ENCODE peak calls at places on chromosomes 7 and 10, in ten cellular contexts. One of them, this sample, is unnamed.
A peak's percentile ranks its signal among the peaks of the same experiment; 100 is the strongest.

GRCh38 chr7:72751978-72752377 is 76.0 kb downstream of the TYW1B start:
- DNase-seq in RCC 7860: no peak
- DNase-seq in COR-L47: no peak
- DNase-seq in GM13977: no peak
- DNase-seq in T-cell: no peak
- DNase-seq in GM20000: no peak
- DNase-seq in left ventricle myocardium superior: no peak
- DNase-seq in stimulated activated CD4-positive, alpha-beta T cell treated with anti-CD3 and anti-CD28 coated beads, Interleukin-4, amount 100 ng/mL, for 24 hours: no peak
- DNase-seq in activated naive CD8-positive, alpha-beta T cell treated with anti-CD3 and anti-CD28 coated beads for 36 hours: no peak
- DNase-seq in C1 segment of cervical spinal cord: peak; percentile 4
- DNase-seq in this sample: no peak

GRCh38 chr7:132154248-132154647 is 422.0 kb downstream of the PLXNA4 start:
- DNase-seq in left ventricle myocardium superior: no peak
- DNase-seq in COR-L47: no peak
- DNase-seq in GM20000: no peak
- DNase-seq in stimulated activated CD4-positive, alpha-beta T cell treated with anti-CD3 and anti-CD28 coated beads, Interleukin-4, amount 100 ng/mL, for 24 hours: no peak
- DNase-seq in GM13977: no peak
- DNase-seq in activated naive CD8-positive, alpha-beta T cell treated with anti-CD3 and anti-CD28 coated beads for 36 hours: no peak
- DNase-seq in T-cell: no peak
- DNase-seq in C1 segment of cervical spinal cord: no peak
- DNase-seq in RCC 7860: no peak
- DNase-seq in this sample: no peak

GRCh38 chr7:128827971-128828711 is 2.1 kb upstream of the FLNC start:
- DNase-seq in C1 segment of cervical spinal cord: no peak
- DNase-seq in RCC 7860: peak; percentile 88
- DNase-seq in GM20000: no peak
- DNase-seq in GM13977: no peak
- DNase-seq in T-cell: no peak
- DNase-seq in COR-L47: no peak
- DNase-seq in left ventricle myocardium superior: peak; percentile 81
- DNase-seq in stimulated activated CD4-positive, alpha-beta T cell treated with anti-CD3 and anti-CD28 coated beads, Interleukin-4, amount 100 ng/mL, for 24 hours: no peak
- DNase-seq in activated naive CD8-positive, alpha-beta T cell treated with anti-CD3 and anti-CD28 coated beads for 36 hours: no peak
- DNase-seq in this sample: no peak

GRCh38 chr10:3763035-3763456 is 22.0 kb downstream of the KLF6 start:
- DNase-seq in COR-L47: no peak
- DNase-seq in RCC 7860: peak; percentile 90
- DNase-seq in left ventricle myocardium superior: no peak
- DNase-seq in GM13977: no peak
- DNase-seq in stimulated activated CD4-positive, alpha-beta T cell treated with anti-CD3 and anti-CD28 coated beads, Interleukin-4, amount 100 ng/mL, for 24 hours: no peak
- DNase-seq in GM20000: no peak
- DNase-seq in activated naive CD8-positive, alpha-beta T cell treated with anti-CD3 and anti-CD28 coated beads for 36 hours: no peak
- DNase-seq in T-cell: no peak
- DNase-seq in C1 segment of cervical spinal cord: no peak
- DNase-seq in this sample: no peak

GRCh38 chr10:30063098-30063497 is 3.7 kb upstream of the JCAD start:
- DNase-seq in COR-L47: no peak
- DNase-seq in T-cell: no peak
- DNase-seq in RCC 7860: peak; percentile 88
- DNase-seq in C1 segment of cervical spinal cord: no peak
- DNase-seq in left ventricle myocardium superior: no peak
- DNase-seq in GM13977: no peak
- DNase-seq in GM20000: no peak
- DNase-seq in activated naive CD8-positive, alpha-beta T cell treated with anti-CD3 and anti-CD28 coated beads for 36 hours: no peak
- DNase-seq in stimulated activated CD4-positive, alpha-beta T cell treated with anti-CD3 and anti-CD28 coated beads, Interleukin-4, amount 100 ng/mL, for 24 hours: no peak
- DNase-seq in this sample: no peak

GRCh38 chr7:101163281-101164070 is 1.9 kb downstream of the VGF start:
- DNase-seq in GM13977: no peak
- DNase-seq in activated naive CD8-positive, alpha-beta T cell treated with anti-CD3 and anti-CD28 coated beads for 36 hours: no peak
- DNase-seq in C1 segment of cervical spinal cord: no peak
- DNase-seq in COR-L47: peak; percentile 77
- DNase-seq in left ventricle myocardium superior: peak; percentile 39
- DNase-seq in RCC 7860: peak; percentile 63
- DNase-seq in GM20000: peak; percentile 75
- DNase-seq in stimulated activated CD4-positive, alpha-beta T cell treated with anti-CD3 and anti-CD28 coated beads, Interleukin-4, amount 100 ng/mL, for 24 hours: no peak
- DNase-seq in T-cell: no peak
- DNase-seq in this sample: peak; percentile 56

GRCh38 chr7:52507546-52507945 is 527.9 kb upstream of the POM121L12 start:
- DNase-seq in GM20000: no peak
- DNase-seq in stimulated activated CD4-positive, alpha-beta T cell treated with anti-CD3 and anti-CD28 coated beads, Interleukin-4, amount 100 ng/mL, for 24 hours: no peak
- DNase-seq in COR-L47: no peak
- DNase-seq in left ventricle myocardium superior: no peak
- DNase-seq in activated naive CD8-positive, alpha-beta T cell treated with anti-CD3 and anti-CD28 coated beads for 36 hours: no peak
- DNase-seq in RCC 7860: no peak
- DNase-seq in GM13977: no peak
- DNase-seq in T-cell: no peak
- DNase-seq in C1 segment of cervical spinal cord: no peak
- DNase-seq in this sample: no peak

GRCh38 chr7:90530263-90530662 is 60.8 kb downstream of the PTTG1IP2 start:
- DNase-seq in stimulated activated CD4-positive, alpha-beta T cell treated with anti-CD3 and anti-CD28 coated beads, Interleukin-4, amount 100 ng/mL, for 24 hours: no peak
- DNase-seq in COR-L47: no peak
- DNase-seq in GM13977: no peak
- DNase-seq in C1 segment of cervical spinal cord: no peak
- DNase-seq in T-cell: no peak
- DNase-seq in activated naive CD8-positive, alpha-beta T cell treated with anti-CD3 and anti-CD28 coated beads for 36 hours: no peak
- DNase-seq in left ventricle myocardium superior: no peak
- DNase-seq in RCC 7860: no peak
- DNase-seq in GM20000: no peak
- DNase-seq in this sample: no peak

GRCh38 chr7:29764227-29764626 is 42.1 kb upstream of the WIPF3 start:
- DNase-seq in activated naive CD8-positive, alpha-beta T cell treated with anti-CD3 and anti-CD28 coated beads for 36 hours: no peak
- DNase-seq in RCC 7860: no peak
- DNase-seq in stimulated activated CD4-positive, alpha-beta T cell treated with anti-CD3 and anti-CD28 coated beads, Interleukin-4, amount 100 ng/mL, for 24 hours: no peak
- DNase-seq in left ventricle myocardium superior: no peak
- DNase-seq in GM20000: no peak
- DNase-seq in GM13977: no peak
- DNase-seq in T-cell: no peak
- DNase-seq in C1 segment of cervical spinal cord: no peak
- DNase-seq in COR-L47: peak; percentile 27
- DNase-seq in this sample: no peak

GRCh38 chr7:95824586-95824985 is 52.2 kb downstream of the DYNC1I1 start:
- DNase-seq in GM20000: no peak
- DNase-seq in COR-L47: no peak
- DNase-seq in stimulated activated CD4-positive, alpha-beta T cell treated with anti-CD3 and anti-CD28 coated beads, Interleukin-4, amount 100 ng/mL, for 24 hours: no peak
- DNase-seq in GM13977: no peak
- DNase-seq in left ventricle myocardium superior: no peak
- DNase-seq in T-cell: no peak
- DNase-seq in C1 segment of cervical spinal cord: no peak
- DNase-seq in RCC 7860: no peak
- DNase-seq in activated naive CD8-positive, alpha-beta T cell treated with anti-CD3 and anti-CD28 coated beads for 36 hours: no peak
- DNase-seq in this sample: no peak

GRCh38 chr7:41098846-41099245 is 604.0 kb downstream of the INHBA start:
- DNase-seq in activated naive CD8-positive, alpha-beta T cell treated with anti-CD3 and anti-CD28 coated beads for 36 hours: no peak
- DNase-seq in COR-L47: no peak
- DNase-seq in C1 segment of cervical spinal cord: no peak
- DNase-seq in GM13977: no peak
- DNase-seq in left ventricle myocardium superior: no peak
- DNase-seq in stimulated activated CD4-positive, alpha-beta T cell treated with anti-CD3 and anti-CD28 coated beads, Interleukin-4, amount 100 ng/mL, for 24 hours: no peak
- DNase-seq in RCC 7860: no peak
- DNase-seq in GM20000: no peak
- DNase-seq in T-cell: no peak
- DNase-seq in this sample: no peak

GRCh38 chr10:89398003-89398749 is 5.8 kb downstream of the IFIT1 start:
- DNase-seq in RCC 7860: no peak
- DNase-seq in T-cell: no peak
- DNase-seq in COR-L47: no peak
- DNase-seq in activated naive CD8-positive, alpha-beta T cell treated with anti-CD3 and anti-CD28 coated beads for 36 hours: no peak
- DNase-seq in stimulated activated CD4-positive, alpha-beta T cell treated with anti-CD3 and anti-CD28 coated beads, Interleukin-4, amount 100 ng/mL, for 24 hours: no peak
- DNase-seq in C1 segment of cervical spinal cord: no peak
- DNase-seq in left ventricle myocardium superior: no peak
- DNase-seq in GM20000: no peak
- DNase-seq in GM13977: no peak
- DNase-seq in this sample: no peak

GRCh38 chr10:112805701-112806100 is 144.3 kb upstream of the TCF7L2 start:
- DNase-seq in stimulated activated CD4-positive, alpha-beta T cell treated with anti-CD3 and anti-CD28 coated beads, Interleukin-4, amount 100 ng/mL, for 24 hours: no peak
- DNase-seq in C1 segment of cervical spinal cord: no peak
- DNase-seq in COR-L47: no peak
- DNase-seq in GM13977: no peak
- DNase-seq in activated naive CD8-positive, alpha-beta T cell treated with anti-CD3 and anti-CD28 coated beads for 36 hours: no peak
- DNase-seq in T-cell: no peak
- DNase-seq in GM20000: no peak
- DNase-seq in left ventricle myocardium superior: no peak
- DNase-seq in RCC 7860: no peak
- DNase-seq in this sample: no peak

GRCh38 chr10:88999629-89000028 is 9.0 kb downstream of the FAS start:
- DNase-seq in activated naive CD8-positive, alpha-beta T cell treated with anti-CD3 and anti-CD28 coated beads for 36 hours: no peak
- DNase-seq in COR-L47: no peak
- DNase-seq in RCC 7860: no peak
- DNase-seq in GM13977: no peak
- DNase-seq in stimulated activated CD4-positive, alpha-beta T cell treated with anti-CD3 and anti-CD28 coated beads, Interleukin-4, amount 100 ng/mL, for 24 hours: no peak
- DNase-seq in C1 segment of cervical spinal cord: no peak
- DNase-seq in GM20000: no peak
- DNase-seq in left ventricle myocardium superior: no peak
- DNase-seq in T-cell: no peak
- DNase-seq in this sample: no peak

GRCh38 chr10:110725809-110726641 is 81.9 kb downstream of the RBM20 start:
- DNase-seq in left ventricle myocardium superior: no peak
- DNase-seq in COR-L47: no peak
- DNase-seq in GM13977: no peak
- DNase-seq in activated naive CD8-positive, alpha-beta T cell treated with anti-CD3 and anti-CD28 coated beads for 36 hours: no peak
- DNase-seq in stimulated activated CD4-positive, alpha-beta T cell treated with anti-CD3 and anti-CD28 coated beads, Interleukin-4, amount 100 ng/mL, for 24 hours: no peak
- DNase-seq in T-cell: no peak
- DNase-seq in C1 segment of cervical spinal cord: no peak
- DNase-seq in GM20000: no peak
- DNase-seq in RCC 7860: no peak
- DNase-seq in this sample: no peak

GRCh38 chr7:25820432-25821040 is 331.5 kb upstream of the NFE2L3 start:
- DNase-seq in activated naive CD8-positive, alpha-beta T cell treated with anti-CD3 and anti-CD28 coated beads for 36 hours: no peak
- DNase-seq in RCC 7860: no peak
- DNase-seq in GM13977: peak; percentile 9
- DNase-seq in COR-L47: no peak
- DNase-seq in T-cell: no peak
- DNase-seq in C1 segment of cervical spinal cord: no peak
- DNase-seq in GM20000: no peak
- DNase-seq in stimulated activated CD4-positive, alpha-beta T cell treated with anti-CD3 and anti-CD28 coated beads, Interleukin-4, amount 100 ng/mL, for 24 hours: no peak
- DNase-seq in left ventricle myocardium superior: no peak
- DNase-seq in this sample: no peak

GRCh38 chr10:130901311-130902165 is 410.0 kb downstream of the TCERG1L start:
- DNase-seq in stimulated activated CD4-positive, alpha-beta T cell treated with anti-CD3 and anti-CD28 coated beads, Interleukin-4, amount 100 ng/mL, for 24 hours: no peak
- DNase-seq in COR-L47: no peak
- DNase-seq in left ventricle myocardium superior: no peak
- DNase-seq in RCC 7860: no peak
- DNase-seq in activated naive CD8-positive, alpha-beta T cell treated with anti-CD3 and anti-CD28 coated beads for 36 hours: no peak
- DNase-seq in GM20000: no peak
- DNase-seq in T-cell: no peak
- DNase-seq in C1 segment of cervical spinal cord: no peak
- DNase-seq in GM13977: no peak
- DNase-seq in this sample: no peak

GRCh38 chr7:155352076-155352752 is 54.5 kb downstream of the INSIG1 start:
- DNase-seq in GM13977: no peak
- DNase-seq in T-cell: no peak
- DNase-seq in activated naive CD8-positive, alpha-beta T cell treated with anti-CD3 and anti-CD28 coated beads for 36 hours: no peak
- DNase-seq in RCC 7860: no peak
- DNase-seq in stimulated activated CD4-positive, alpha-beta T cell treated with anti-CD3 and anti-CD28 coated beads, Interleukin-4, amount 100 ng/mL, for 24 hours: no peak
- DNase-seq in COR-L47: no peak
- DNase-seq in GM20000: no peak
- DNase-seq in C1 segment of cervical spinal cord: no peak
- DNase-seq in left ventricle myocardium superior: no peak
- DNase-seq in this sample: no peak

GRCh38 chr7:105355701-105356100 is 33.0 kb downstream of the SRPK2 start:
- DNase-seq in stimulated activated CD4-positive, alpha-beta T cell treated with anti-CD3 and anti-CD28 coated beads, Interleukin-4, amount 100 ng/mL, for 24 hours: no peak
- DNase-seq in GM20000: no peak
- DNase-seq in GM13977: no peak
- DNase-seq in left ventricle myocardium superior: no peak
- DNase-seq in T-cell: no peak
- DNase-seq in RCC 7860: no peak
- DNase-seq in C1 segment of cervical spinal cord: no peak
- DNase-seq in COR-L47: no peak
- DNase-seq in activated naive CD8-positive, alpha-beta T cell treated with anti-CD3 and anti-CD28 coated beads for 36 hours: no peak
- DNase-seq in this sample: no peak

GRCh38 chr7:43591551-43592180 is 8.8 kb downstream of the STK17A start:
- DNase-seq in C1 segment of cervical spinal cord: no peak
- DNase-seq in GM20000: no peak
- DNase-seq in left ventricle myocardium superior: no peak
- DNase-seq in stimulated activated CD4-positive, alpha-beta T cell treated with anti-CD3 and anti-CD28 coated beads, Interleukin-4, amount 100 ng/mL, for 24 hours: no peak
- DNase-seq in COR-L47: no peak
- DNase-seq in activated naive CD8-positive, alpha-beta T cell treated with anti-CD3 and anti-CD28 coated beads for 36 hours: no peak
- DNase-seq in GM13977: no peak
- DNase-seq in RCC 7860: peak; percentile 76
- DNase-seq in T-cell: no peak
- DNase-seq in this sample: no peak

GRCh38 chr7:32119790-32120196 is 49.6 kb upstream of the PDE1C start:
- DNase-seq in stimulated activated CD4-positive, alpha-beta T cell treated with anti-CD3 and anti-CD28 coated beads, Interleukin-4, amount 100 ng/mL, for 24 hours: no peak
- DNase-seq in C1 segment of cervical spinal cord: no peak
- DNase-seq in left ventricle myocardium superior: peak; percentile 31
- DNase-seq in RCC 7860: no peak
- DNase-seq in COR-L47: no peak
- DNase-seq in GM13977: no peak
- DNase-seq in GM20000: no peak
- DNase-seq in activated naive CD8-positive, alpha-beta T cell treated with anti-CD3 and anti-CD28 coated beads for 36 hours: no peak
- DNase-seq in T-cell: no peak
- DNase-seq in this sample: no peak

GRCh38 chr10:77949167-77949566 is 22.6 kb upstream of the DLG5 start:
- DNase-seq in GM13977: no peak
- DNase-seq in stimulated activated CD4-positive, alpha-beta T cell treated with anti-CD3 and anti-CD28 coated beads, Interleukin-4, amount 100 ng/mL, for 24 hours: no peak
- DNase-seq in C1 segment of cervical spinal cord: no peak
- DNase-seq in RCC 7860: peak; percentile 88
- DNase-seq in activated naive CD8-positive, alpha-beta T cell treated with anti-CD3 and anti-CD28 coated beads for 36 hours: no peak
- DNase-seq in COR-L47: no peak
- DNase-seq in T-cell: no peak
- DNase-seq in left ventricle myocardium superior: no peak
- DNase-seq in GM20000: no peak
- DNase-seq in this sample: no peak

GRCh38 chr10:112520864-112521263 is 73.8 kb downstream of the VTI1A start:
- DNase-seq in activated naive CD8-positive, alpha-beta T cell treated with anti-CD3 and anti-CD28 coated beads for 36 hours: no peak
- DNase-seq in GM13977: no peak
- DNase-seq in stimulated activated CD4-positive, alpha-beta T cell treated with anti-CD3 and anti-CD28 coated beads, Interleukin-4, amount 100 ng/mL, for 24 hours: no peak
- DNase-seq in RCC 7860: no peak
- DNase-seq in C1 segment of cervical spinal cord: no peak
- DNase-seq in T-cell: no peak
- DNase-seq in COR-L47: no peak
- DNase-seq in GM20000: no peak
- DNase-seq in left ventricle myocardium superior: no peak
- DNase-seq in this sample: no peak

GRCh38 chr7:98933321-98933720 is 55.0 kb downstream of the TRRAP start:
- DNase-seq in RCC 7860: no peak
- DNase-seq in T-cell: no peak
- DNase-seq in GM20000: no peak
- DNase-seq in left ventricle myocardium superior: no peak
- DNase-seq in activated naive CD8-positive, alpha-beta T cell treated with anti-CD3 and anti-CD28 coated beads for 36 hours: no peak
- DNase-seq in GM13977: no peak
- DNase-seq in stimulated activated CD4-positive, alpha-beta T cell treated with anti-CD3 and anti-CD28 coated beads, Interleukin-4, amount 100 ng/mL, for 24 hours: no peak
- DNase-seq in C1 segment of cervical spinal cord: no peak
- DNase-seq in COR-L47: no peak
- DNase-seq in this sample: no peak

GRCh38 chr10:101011517-101012423 is 12.2 kb downstream of the LZTS2 start:
- DNase-seq in left ventricle myocardium superior: no peak
- DNase-seq in stimulated activated CD4-positive, alpha-beta T cell treated with anti-CD3 and anti-CD28 coated beads, Interleukin-4, amount 100 ng/mL, for 24 hours: no peak
- DNase-seq in T-cell: no peak
- DNase-seq in RCC 7860: no peak
- DNase-seq in C1 segment of cervical spinal cord: peak; percentile 61
- DNase-seq in GM20000: no peak
- DNase-seq in activated naive CD8-positive, alpha-beta T cell treated with anti-CD3 and anti-CD28 coated beads for 36 hours: no peak
- DNase-seq in GM13977: no peak
- DNase-seq in COR-L47: no peak
- DNase-seq in this sample: no peak

GRCh38 chr7:102260856-102261255 is 25.8 kb upstream of the SH2B2 start:
- DNase-seq in RCC 7860: peak; percentile 38
- DNase-seq in activated naive CD8-positive, alpha-beta T cell treated with anti-CD3 and anti-CD28 coated beads for 36 hours: no peak
- DNase-seq in T-cell: no peak
- DNase-seq in GM20000: no peak
- DNase-seq in GM13977: no peak
- DNase-seq in stimulated activated CD4-positive, alpha-beta T cell treated with anti-CD3 and anti-CD28 coated beads, Interleukin-4, amount 100 ng/mL, for 24 hours: no peak
- DNase-seq in left ventricle myocardium superior: peak; percentile 71
- DNase-seq in COR-L47: no peak
- DNase-seq in C1 segment of cervical spinal cord: peak; percentile 40
- DNase-seq in this sample: no peak

GRCh38 chr7:1858435-1859265 is 188.6 kb downstream of the ELFN1 start:
- DNase-seq in activated naive CD8-positive, alpha-beta T cell treated with anti-CD3 and anti-CD28 coated beads for 36 hours: no peak
- DNase-seq in GM20000: no peak
- DNase-seq in left ventricle myocardium superior: peak; percentile 23
- DNase-seq in GM13977: no peak
- DNase-seq in RCC 7860: no peak
- DNase-seq in COR-L47: no peak
- DNase-seq in T-cell: no peak
- DNase-seq in C1 segment of cervical spinal cord: no peak
- DNase-seq in stimulated activated CD4-positive, alpha-beta T cell treated with anti-CD3 and anti-CD28 coated beads, Interleukin-4, amount 100 ng/mL, for 24 hours: no peak
- DNase-seq in this sample: no peak

GRCh38 chr10:30645340-30645827 is 15.8 kb upstream of the LYZL2 start:
- DNase-seq in T-cell: no peak
- DNase-seq in stimulated activated CD4-positive, alpha-beta T cell treated with anti-CD3 and anti-CD28 coated beads, Interleukin-4, amount 100 ng/mL, for 24 hours: no peak
- DNase-seq in RCC 7860: no peak
- DNase-seq in activated naive CD8-positive, alpha-beta T cell treated with anti-CD3 and anti-CD28 coated beads for 36 hours: no peak
- DNase-seq in COR-L47: no peak
- DNase-seq in C1 segment of cervical spinal cord: peak; percentile 15
- DNase-seq in GM20000: no peak
- DNase-seq in GM13977: no peak
- DNase-seq in left ventricle myocardium superior: peak; percentile 46
- DNase-seq in this sample: no peak